ENCODE peak calls at places on chromosomes 5 and 9, in nine cellular contexts. L is stomach, P is cardiac muscle cell, D is Peyer's patch, X is MM.1S, A is tibial nerve, F is thyroid gland, I is breast epithelium, C is kidney. W is an unnamed sample. For H3K4me1, the result is how much of the 10 kb centered on the place peaks cover.

GRCh38 chr5:141692919-141693848 is 11.2 kb upstream of the ARAP3 start:
- DNase-seq in L (no peak), P (peak), D (peak), X (no peak), A (no peak), F (no peak), I (no peak), C (no peak), W (no peak)

GRCh38 chr5:152607393-152608165 is 202.5 kb upstream of the NMUR2 start:
- DNase-seq in L (no peak), P (no peak), D (no peak), X (peak), A (no peak), F (no peak), I (no peak), C (no peak), W (no peak)

GRCh38 chr9:116700882-116701836 is 14.1 kb downstream of the TRIM32 start:
- DNase-seq in L (no peak), P (no peak), D (no peak), X (no peak), A (no peak), F (no peak), I (no peak), C (no peak), W (no peak)

GRCh38 chr5:84344788-84345187 is 39.9 kb downstream of the EDIL3 start:
- DNase-seq in L (no peak), P (no peak), D (no peak), X (no peak), A (no peak), F (no peak), I (no peak), C (no peak), W (no peak)

GRCh38 chr5:14778789-14779070 is 92.8 kb downstream of the ANKH start:
- DNase-seq in L (no peak), P (no peak), D (no peak), X (no peak), A (no peak), F (no peak), I (no peak), C (no peak), W (no peak)

GRCh38 chr5:89556215-89557009 is 673.4 kb upstream of the MEF2C start:
- DNase-seq in L (no peak), P (peak), D (no peak), X (no peak), A (no peak), F (no peak), I (no peak), C (no peak), W (no peak)

GRCh38 chr9:110543631-110544051 is 35.9 kb downstream of the SVEP1 start:
- DNase-seq in L (no peak), P (peak), D (no peak), X (no peak), A (no peak), F (peak), I (no peak), C (no peak), W (no peak)

GRCh38 chr9:113593682-113594281 is 130.3 kb downstream of the RGS3 start:
- DNase-seq in L (peak), P (peak), D (peak), X (no peak), A (peak), F (peak), I (peak), C (peak), W (peak)

GRCh38 chr5:157533011-157533481 is 42.5 kb downstream of the ADAM19 start:
- DNase-seq in L (no peak), P (no peak), D (no peak), X (no peak), A (no peak), F (no peak), I (no peak), C (no peak), W (peak)

GRCh38 chr5:29382735-29383280 is 1810.7 kb upstream of the CDH6 start:
- DNase-seq in L (no peak), P (no peak), D (no peak), X (no peak), A (no peak), F (no peak), I (no peak), C (no peak), W (no peak)

GRCh38 chr5:172266676-172267092 is 16.9 kb downstream of the UBTD2 start:
- DNase-seq in L (no peak), P (no peak), D (no peak), X (no peak), A (no peak), F (peak), I (no peak), C (no peak), W (no peak)

GRCh38 chr5:172264814-172265213 is 18.8 kb downstream of the UBTD2 start:
- DNase-seq in L (no peak), P (no peak), D (no peak), X (no peak), A (no peak), F (no peak), I (no peak), C (no peak), W (no peak)

GRCh38 chr5:172266071-172266675 is 17.4 kb downstream of the UBTD2 start:
- DNase-seq in L (no peak), P (no peak), D (no peak), X (no peak), A (no peak), F (no peak), I (no peak), C (no peak), W (no peak)

DNA sequence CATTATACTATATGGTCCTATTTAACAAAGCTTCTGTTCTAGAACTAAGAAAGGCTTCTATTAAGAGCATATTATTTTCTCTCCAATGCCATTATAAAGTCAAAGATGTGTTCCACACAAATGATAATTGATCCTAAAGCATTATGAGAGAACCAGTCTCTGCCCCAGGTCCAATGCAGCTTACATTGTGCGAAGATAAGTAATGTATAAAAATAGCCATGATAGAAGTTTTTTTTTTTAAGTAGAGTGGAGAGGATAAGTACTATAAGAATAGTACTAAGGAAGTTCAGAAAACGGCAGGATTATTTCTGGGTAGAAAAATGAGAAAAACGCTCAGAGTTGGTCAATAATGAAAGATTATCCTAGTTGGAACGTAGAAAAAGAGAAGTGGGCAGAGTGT is 15.6 kb downstream of the UBTD2 start:
- DNase-seq in L (no peak), P (no peak), D (no peak), X (no peak), A (no peak), F (no peak), I (no peak), C (no peak), W (no peak)
- TF ChIP-seq CTCF in L (no peak), P (no peak), D (no peak), X (no peak), A (no peak), F (no peak), I (no peak), C (no peak), W (no peak)

GRCh38 chr5:170404398-170404797 is 15.2 kb upstream of the KCNMB1 start:
- DNase-seq in L (no peak), P (no peak), D (no peak), X (no peak), A (no peak), F (no peak), I (no peak), C (no peak), W (no peak)

GRCh38 chr5:170407062-170407461 is 17.9 kb upstream of the KCNMB1 start:
- DNase-seq in L (no peak), P (no peak), D (no peak), X (no peak), A (no peak), F (no peak), I (no peak), C (no peak), W (no peak)

GRCh38 chr5:170403675-170404074 is 14.5 kb upstream of the KCNMB1 start:
- DNase-seq in L (no peak), P (no peak), D (no peak), X (no peak), A (no peak), F (peak), I (no peak), C (no peak), W (no peak)

GRCh38 chr5:170408189-170408588 is 19.0 kb upstream of the KCNMB1 start:
- DNase-seq in L (no peak), P (peak), D (no peak), X (no peak), A (no peak), F (no peak), I (no peak), C (no peak), W (no peak)

DNA sequence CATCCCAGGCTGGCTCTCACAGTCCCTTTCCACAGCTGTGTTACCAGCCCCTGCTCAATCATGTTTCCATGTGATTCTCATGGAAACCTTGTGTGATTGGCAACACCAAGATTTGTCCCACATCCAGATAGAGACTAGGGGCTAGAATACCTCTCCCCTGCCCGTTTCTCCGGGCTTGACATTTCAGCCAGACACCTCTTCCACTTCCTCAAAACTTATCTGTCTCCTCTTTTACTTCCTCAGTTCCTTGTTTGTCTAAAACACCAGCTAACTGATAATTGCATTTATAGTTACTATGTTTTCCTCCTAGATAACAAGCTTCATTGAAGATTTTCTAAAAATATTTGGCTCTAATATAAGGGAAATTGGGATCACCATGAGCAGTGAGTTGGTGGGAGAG is 16.7 kb upstream of the KCNMB1 start:
- DNase-seq in L (no peak), P (no peak), D (no peak), X (no peak), A (no peak), F (no peak), I (no peak), C (no peak), W (no peak)
- H3K4me3 ChIP-seq in L (no peak), P (no peak), D (no peak), X (no peak), A (no peak), F (no peak), I (no peak), C (no peak), W (no peak)

GRCh38 chr9:137515338-137515724 is 34.9 kb downstream of the PNPLA7 start:
- DNase-seq in L (no peak), P (no peak), D (no peak), X (no peak), A (no peak), F (no peak), I (no peak), C (peak), W (no peak)
- H3K4me1 ChIP-seq in L (under half), P (under half), D (under half), X (under half), A (under half), F (under half), I (under half), C (under half), W (under half)

GRCh38 chr5:116237917-116238502 is 153.2 kb downstream of the COMMD10 start:
- DNase-seq in L (no peak), P (no peak), D (no peak), X (no peak), A (no peak), F (no peak), I (no peak), C (no peak), W (no peak)
- TF ChIP-seq CTCF in L (no peak), P (peak), D (no peak), X (no peak), A (no peak), F (no peak), I (no peak), C (no peak), W (no peak)

DNA sequence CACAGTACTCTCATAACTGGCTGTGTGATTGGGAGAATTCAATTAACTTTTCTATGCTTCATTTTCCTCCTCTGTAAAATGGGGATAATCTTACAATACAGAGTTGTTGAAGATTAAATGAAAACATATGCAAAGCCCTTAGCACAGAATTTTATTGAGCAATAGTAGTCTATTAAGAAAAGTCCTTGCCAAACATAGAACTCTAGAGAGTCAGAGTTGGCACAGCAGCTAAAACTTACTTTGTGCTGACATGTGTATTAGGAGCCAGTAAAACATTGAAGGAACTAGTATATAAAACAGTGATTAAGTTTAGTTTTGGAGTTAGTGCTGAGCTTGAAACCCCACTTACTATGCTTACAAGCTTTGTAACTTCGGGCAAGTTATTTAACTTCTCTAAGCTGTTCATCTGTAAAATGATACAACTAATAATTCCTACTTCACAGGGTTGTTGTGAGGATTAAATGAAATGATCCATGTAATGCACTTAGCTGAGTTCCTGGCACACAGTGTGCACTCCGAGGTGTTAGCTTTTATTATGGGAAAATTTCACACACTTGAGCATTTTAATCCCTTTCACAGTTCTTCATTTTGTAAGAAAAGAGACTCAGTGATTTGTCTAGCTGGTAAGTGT is 20.0 kb upstream of the GRIN3A start:
- DNase-seq in L (no peak), P (no peak), D (no peak), X (no peak), A (no peak), F (no peak), I (no peak), C (no peak), W (no peak)
- H3K4me3 ChIP-seq in L (no peak), P (no peak), D (no peak), X (no peak), A (no peak), F (no peak), I (no peak), C (no peak), W (no peak)

GRCh38 chr9:88749420-88749819 is 214.4 kb downstream of the NXNL2 start:
- DNase-seq in L (no peak), P (peak), D (no peak), X (no peak), A (no peak), F (no peak), I (no peak), C (no peak), W (no peak)
- H3K4me1 ChIP-seq in L (under half), P (under half), D (under half), X (under half), A (under half), F (under half), I (under half), C (under half), W (under half)

DNA sequence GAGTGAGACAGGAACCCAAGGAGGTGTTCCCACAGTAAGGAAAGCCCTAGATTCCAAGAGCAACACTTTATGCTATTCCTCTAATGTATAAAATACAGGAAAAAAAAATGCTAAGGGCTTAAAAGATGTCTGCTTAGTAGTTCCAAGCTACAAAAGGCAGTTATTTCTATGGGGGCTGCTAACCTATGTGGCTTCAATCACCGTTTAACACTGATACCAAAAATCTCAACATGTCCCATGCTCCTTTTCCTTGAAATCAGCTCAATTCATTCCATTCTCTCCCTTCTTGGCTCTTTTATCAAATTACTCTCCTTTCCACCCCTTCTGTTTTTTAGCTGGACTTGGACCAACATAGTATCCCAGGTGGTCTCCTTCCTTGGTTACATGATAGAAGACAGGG is 20.6 kb downstream of the CCNH start:
- DNase-seq in L (no peak), P (no peak), D (no peak), X (no peak), A (no peak), F (no peak), I (no peak), C (no peak), W (no peak)
- TF ChIP-seq CTCF in L (no peak), P (no peak), D (no peak), X (no peak), A (no peak), F (no peak), I (no peak), C (no peak), W (no peak)

GRCh38 chr5:179550511-179551342 is at the start of gene RUFY1:
- DNase-seq in L (peak), P (peak), D (peak), X (peak), A (peak), F (peak), I (peak), C (peak), W (peak)

GRCh38 chr5:179553006-179553405 is 2.7 kb downstream of the RUFY1 start:
- DNase-seq in L (no peak), P (no peak), D (peak), X (no peak), A (no peak), F (no peak), I (no peak), C (no peak), W (peak)

GRCh38 chr5:179549973-179550510 is 312 bp upstream of the RUFY1 start:
- DNase-seq in L (no peak), P (no peak), D (no peak), X (no peak), A (peak), F (no peak), I (peak), C (no peak), W (peak)

GRCh38 chr5:179554981-179555380 is 4.6 kb downstream of the RUFY1 start:
- DNase-seq in L (no peak), P (no peak), D (peak), X (no peak), A (no peak), F (no peak), I (no peak), C (no peak), W (no peak)

DNA sequence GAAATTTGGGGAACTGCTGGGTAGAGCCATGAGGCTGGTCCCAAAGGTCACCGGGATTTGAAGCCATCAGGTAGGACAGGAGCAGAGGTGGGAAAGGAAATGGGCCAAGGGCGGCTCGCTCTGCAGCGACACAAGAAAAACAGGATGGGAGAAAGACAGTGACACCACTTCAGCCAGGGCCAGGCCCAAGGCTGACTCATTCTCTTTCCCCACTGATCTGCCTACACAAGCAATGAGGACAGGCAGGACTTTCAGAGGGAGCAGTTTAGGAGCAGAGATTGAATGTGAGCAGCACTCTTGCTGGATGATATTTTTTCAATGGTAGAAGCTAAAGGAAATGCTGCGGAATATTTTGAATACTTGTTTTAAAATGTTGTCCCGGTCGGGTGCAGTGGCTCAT is 3.5 kb downstream of the RUFY1 start:
- DNase-seq in L (no peak), P (peak), D (peak), X (no peak), A (no peak), F (no peak), I (no peak), C (no peak), W (peak)
- H3K4me3 ChIP-seq in L (no peak), P (no peak), D (no peak), X (no peak), A (no peak), F (no peak), I (no peak), C (no peak), W (no peak)

GRCh38 chr9:125629451-125629850 is 77.6 kb downstream of the MAPKAP1 start:
- DNase-seq in L (no peak), P (no peak), D (no peak), X (no peak), A (no peak), F (no peak), I (no peak), C (no peak), W (no peak)

GRCh38 chr9:125633116-125633743 is 73.8 kb downstream of the MAPKAP1 start:
- DNase-seq in L (peak), P (peak), D (no peak), X (no peak), A (no peak), F (no peak), I (no peak), C (no peak), W (no peak)

GRCh38 chr9:125630436-125630835 is 76.6 kb downstream of the MAPKAP1 start:
- DNase-seq in L (no peak), P (peak), D (no peak), X (no peak), A (no peak), F (no peak), I (no peak), C (no peak), W (no peak)

GRCh38 chr9:125632321-125633115 is 74.5 kb downstream of the MAPKAP1 start:
- DNase-seq in L (no peak), P (no peak), D (peak), X (peak), A (no peak), F (no peak), I (no peak), C (no peak), W (no peak)

DNA sequence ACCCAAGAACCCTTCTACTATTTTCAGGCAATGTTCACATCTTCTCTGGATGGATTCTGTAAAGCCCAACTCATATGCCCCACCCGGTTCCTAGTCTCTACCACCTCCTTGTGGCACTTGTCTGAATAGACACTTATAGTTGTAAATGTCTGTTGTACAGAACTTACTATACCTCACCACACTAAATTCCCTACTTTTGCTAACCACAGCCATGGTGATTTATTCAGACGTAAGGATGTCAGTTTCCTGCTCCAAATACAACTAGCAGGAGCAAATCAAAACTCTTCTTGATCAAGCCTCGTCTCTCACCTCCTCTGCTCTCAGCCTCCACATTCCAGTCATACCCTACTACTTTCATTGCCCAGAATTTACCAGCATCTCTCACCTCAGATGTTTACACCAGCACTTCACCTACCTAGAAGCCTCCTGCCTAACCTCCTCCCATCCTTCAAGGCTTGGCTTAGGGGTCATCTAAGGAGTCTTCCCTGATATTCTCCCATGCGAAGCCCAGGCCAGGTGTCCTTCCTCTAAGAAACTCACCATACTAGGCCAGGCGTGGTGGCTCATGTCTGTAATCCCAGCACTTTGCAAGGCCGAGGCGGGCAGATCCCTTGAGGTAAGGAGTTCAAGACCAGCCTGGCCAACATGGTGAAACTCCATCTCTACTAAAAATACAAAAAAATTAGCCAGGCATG is 75.5 kb downstream of the MAPKAP1 start:
- DNase-seq in L (no peak), P (peak), D (no peak), X (peak), A (no peak), F (no peak), I (no peak), C (no peak), W (no peak)
- H3K4me1 ChIP-seq in L (under half), P (under half), D (under half), X (half or more), A (under half), F (under half), I (under half), C (under half), W (under half)